ENCODE peak calls at places on chromosome 1, in nine cellular contexts. One of them, this sample, is unnamed.

GRCh38 chr1:209672705-209673630 is 2.2 kb upstream of the G0S2 start:
- DNase-seq in hepatocyte: no peak
- DNase-seq in mammary epithelial cell: peak
- DNase-seq in neural progenitor cell: no peak
- DNase-seq in fibroblast of lung: peak
- DNase-seq in endothelial cell of umbilical vein: no peak
- DNase-seq in PC-9: no peak
- DNase-seq in GM23248: peak
- DNase-seq in HepG2: no peak
- DNase-seq in this sample: no peak

GRCh38 chr1:68379085-68379478 is 70.7 kb downstream of the RPE65 start:
- DNase-seq in hepatocyte: no peak
- DNase-seq in mammary epithelial cell: peak
- DNase-seq in neural progenitor cell: no peak
- DNase-seq in fibroblast of lung: no peak
- DNase-seq in endothelial cell of umbilical vein: peak
- DNase-seq in PC-9: no peak
- DNase-seq in GM23248: peak
- DNase-seq in HepG2: no peak
- DNase-seq in this sample: no peak

GRCh38 chr1:85328713-85329376 is 52.4 kb upstream of the BCL10 start:
- DNase-seq in hepatocyte: peak
- DNase-seq in mammary epithelial cell: peak
- DNase-seq in neural progenitor cell: no peak
- DNase-seq in fibroblast of lung: peak
- DNase-seq in endothelial cell of umbilical vein: peak
- DNase-seq in PC-9: peak
- DNase-seq in GM23248: peak
- DNase-seq in HepG2: peak
- DNase-seq in this sample: peak

GRCh38 chr1:80417651-80418050 is 1383.1 kb upstream of the ADGRL2 start:
- DNase-seq in hepatocyte: no peak
- DNase-seq in mammary epithelial cell: peak
- DNase-seq in neural progenitor cell: no peak
- DNase-seq in fibroblast of lung: peak
- DNase-seq in endothelial cell of umbilical vein: no peak
- DNase-seq in PC-9: no peak
- DNase-seq in GM23248: peak
- DNase-seq in HepG2: no peak
- DNase-seq in this sample: peak

GRCh38 chr1:37055631-37056030 is 21.3 kb upstream of the GRIK3 start:
- DNase-seq in hepatocyte: no peak
- DNase-seq in mammary epithelial cell: no peak
- DNase-seq in neural progenitor cell: no peak
- DNase-seq in fibroblast of lung: no peak
- DNase-seq in endothelial cell of umbilical vein: no peak
- DNase-seq in PC-9: no peak
- DNase-seq in GM23248: no peak
- DNase-seq in HepG2: no peak
- DNase-seq in this sample: no peak

GRCh38 chr1:176961678-176962077 is 202.8 kb downstream of the ASTN1 start:
- DNase-seq in hepatocyte: no peak
- DNase-seq in mammary epithelial cell: no peak
- DNase-seq in neural progenitor cell: no peak
- DNase-seq in fibroblast of lung: no peak
- DNase-seq in endothelial cell of umbilical vein: no peak
- DNase-seq in PC-9: no peak
- DNase-seq in GM23248: no peak
- DNase-seq in HepG2: no peak
- DNase-seq in this sample: no peak

GRCh38 chr1:45146833-45147232 is 59.6 kb downstream of the ZSWIM5 start:
- DNase-seq in hepatocyte: no peak
- DNase-seq in mammary epithelial cell: no peak
- DNase-seq in neural progenitor cell: no peak
- DNase-seq in fibroblast of lung: no peak
- DNase-seq in endothelial cell of umbilical vein: no peak
- DNase-seq in PC-9: no peak
- DNase-seq in GM23248: peak
- DNase-seq in HepG2: no peak
- DNase-seq in this sample: no peak

GRCh38 chr1:159920202-159920601 is 5.1 kb downstream of the TAGLN2 start:
- DNase-seq in hepatocyte: no peak
- DNase-seq in mammary epithelial cell: no peak
- DNase-seq in neural progenitor cell: no peak
- DNase-seq in fibroblast of lung: no peak
- DNase-seq in endothelial cell of umbilical vein: no peak
- DNase-seq in PC-9: no peak
- DNase-seq in GM23248: no peak
- DNase-seq in HepG2: no peak
- DNase-seq in this sample: no peak

GRCh38 chr1:205925730-205926129 is 17.5 kb downstream of the SLC26A9 start:
- DNase-seq in hepatocyte: peak
- DNase-seq in mammary epithelial cell: peak
- DNase-seq in neural progenitor cell: no peak
- DNase-seq in fibroblast of lung: peak
- DNase-seq in endothelial cell of umbilical vein: no peak
- DNase-seq in PC-9: no peak
- DNase-seq in GM23248: peak
- DNase-seq in HepG2: no peak
- DNase-seq in this sample: peak

GRCh38 chr1:93680121-93681094 is 1.2 kb downstream of the BCAR3 start:
- DNase-seq in hepatocyte: peak
- DNase-seq in mammary epithelial cell: peak
- DNase-seq in neural progenitor cell: peak
- DNase-seq in fibroblast of lung: peak
- DNase-seq in endothelial cell of umbilical vein: peak
- DNase-seq in PC-9: peak
- DNase-seq in GM23248: peak
- DNase-seq in HepG2: peak
- DNase-seq in this sample: peak

GRCh38 chr1:112840631-112841624 is 115.1 kb downstream of the SLC16A1 start:
- DNase-seq in hepatocyte: no peak
- DNase-seq in mammary epithelial cell: no peak
- DNase-seq in neural progenitor cell: peak
- DNase-seq in fibroblast of lung: no peak
- DNase-seq in endothelial cell of umbilical vein: peak
- DNase-seq in PC-9: no peak
- DNase-seq in GM23248: peak
- DNase-seq in HepG2: no peak
- DNase-seq in this sample: no peak

GRCh38 chr1:202998836-202999750 is 8.1 kb upstream of the TMEM183A start:
- DNase-seq in hepatocyte: peak
- DNase-seq in mammary epithelial cell: peak
- DNase-seq in neural progenitor cell: peak
- DNase-seq in fibroblast of lung: peak
- DNase-seq in endothelial cell of umbilical vein: peak
- DNase-seq in PC-9: peak
- DNase-seq in GM23248: peak
- DNase-seq in HepG2: peak
- DNase-seq in this sample: peak

GRCh38 chr1:46041551-46041950 is 90.9 kb downstream of the PIK3R3 start:
- DNase-seq in hepatocyte: no peak
- DNase-seq in mammary epithelial cell: no peak
- DNase-seq in neural progenitor cell: no peak
- DNase-seq in fibroblast of lung: no peak
- DNase-seq in endothelial cell of umbilical vein: no peak
- DNase-seq in PC-9: no peak
- DNase-seq in GM23248: no peak
- DNase-seq in HepG2: no peak
- DNase-seq in this sample: no peak

GRCh38 chr1:110234691-110235090 is 24.6 kb downstream of the KCNC4 start:
- DNase-seq in hepatocyte: no peak
- DNase-seq in mammary epithelial cell: peak
- DNase-seq in neural progenitor cell: no peak
- DNase-seq in fibroblast of lung: no peak
- DNase-seq in endothelial cell of umbilical vein: no peak
- DNase-seq in PC-9: no peak
- DNase-seq in GM23248: peak
- DNase-seq in HepG2: no peak
- DNase-seq in this sample: no peak

GRCh38 chr1:173422456-173422976 is 54.6 kb upstream of the PRDX6 start:
- DNase-seq in hepatocyte: no peak
- DNase-seq in mammary epithelial cell: no peak
- DNase-seq in neural progenitor cell: no peak
- DNase-seq in fibroblast of lung: no peak
- DNase-seq in endothelial cell of umbilical vein: no peak
- DNase-seq in PC-9: no peak
- DNase-seq in GM23248: no peak
- DNase-seq in HepG2: no peak
- DNase-seq in this sample: no peak

GRCh38 chr1:92461364-92462097 is 25.2 kb downstream of the GFI1 start:
- DNase-seq in hepatocyte: no peak
- DNase-seq in mammary epithelial cell: no peak
- DNase-seq in neural progenitor cell: no peak
- DNase-seq in fibroblast of lung: no peak
- DNase-seq in endothelial cell of umbilical vein: no peak
- DNase-seq in PC-9: no peak
- DNase-seq in GM23248: peak
- DNase-seq in HepG2: peak
- DNase-seq in this sample: no peak

GRCh38 chr1:151133339-151133761 is 13.1 kb downstream of the SEMA6C start:
- DNase-seq in hepatocyte: no peak
- DNase-seq in mammary epithelial cell: no peak
- DNase-seq in neural progenitor cell: peak
- DNase-seq in fibroblast of lung: no peak
- DNase-seq in endothelial cell of umbilical vein: no peak
- DNase-seq in PC-9: no peak
- DNase-seq in GM23248: no peak
- DNase-seq in HepG2: no peak
- DNase-seq in this sample: no peak
- TF ChIP-seq EZH2 in hepatocyte: no peak
- TF ChIP-seq EZH2 in mammary epithelial cell: no peak
- TF ChIP-seq EZH2 in neural progenitor cell: no peak
- TF ChIP-seq EZH2 in fibroblast of lung: no peak
- TF ChIP-seq EZH2 in endothelial cell of umbilical vein: no peak
- TF ChIP-seq EZH2 in PC-9: no peak
- TF ChIP-seq EZH2 in GM23248: no peak
- TF ChIP-seq EZH2 in HepG2: no peak
- TF ChIP-seq EZH2 in this sample: no peak

DNA sequence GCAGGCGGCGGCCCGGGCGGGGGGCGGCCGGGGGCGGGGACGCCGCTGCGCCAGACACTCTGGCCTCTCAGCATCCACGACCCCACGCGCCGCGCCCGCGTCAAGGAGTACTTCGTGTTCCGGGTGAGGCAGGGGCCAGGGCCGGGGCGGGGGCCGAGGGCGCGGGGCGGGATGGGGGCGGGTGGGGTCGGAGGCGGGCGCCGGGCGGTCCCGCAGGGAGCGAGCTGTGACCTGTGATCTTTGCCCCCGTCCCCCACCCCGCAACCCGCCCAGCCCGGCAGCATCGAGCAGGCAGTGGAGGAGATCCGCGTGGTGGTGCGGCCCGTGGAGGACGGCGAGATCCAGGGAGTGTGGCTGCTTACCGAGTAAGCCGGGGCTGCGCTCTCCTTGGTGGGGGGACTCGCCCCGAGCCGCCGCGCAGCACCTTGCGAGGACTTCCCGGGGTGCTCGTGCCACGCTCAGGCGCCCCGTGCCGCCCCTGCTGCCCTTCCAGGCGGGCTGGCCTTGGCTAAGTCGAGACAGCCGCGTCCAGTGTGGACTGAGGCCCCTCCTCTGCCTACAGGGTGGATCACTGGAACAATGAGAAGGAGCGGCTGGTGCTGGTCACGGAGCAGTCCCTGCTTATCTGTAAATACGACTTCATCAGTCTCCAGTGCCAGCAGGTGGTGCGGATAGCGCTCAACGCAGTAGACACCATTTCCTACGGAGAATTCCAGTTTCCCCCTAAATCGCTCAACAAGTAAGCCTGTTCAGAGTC is 514 bp downstream of the TPRG1L start:
- DNase-seq in hepatocyte: peak
- DNase-seq in mammary epithelial cell: peak
- DNase-seq in neural progenitor cell: peak
- DNase-seq in fibroblast of lung: peak
- DNase-seq in endothelial cell of umbilical vein: peak
- DNase-seq in PC-9: peak
- DNase-seq in GM23248: peak
- DNase-seq in HepG2: peak
- DNase-seq in this sample: peak
- H2AFZ ChIP-seq in hepatocyte: peak
- H2AFZ ChIP-seq in mammary epithelial cell: peak
- H2AFZ ChIP-seq in neural progenitor cell: no peak
- H2AFZ ChIP-seq in fibroblast of lung: peak
- H2AFZ ChIP-seq in endothelial cell of umbilical vein: peak
- H2AFZ ChIP-seq in PC-9: peak
- H2AFZ ChIP-seq in GM23248: peak
- H2AFZ ChIP-seq in HepG2: no peak
- H2AFZ ChIP-seq in this sample: peak

GRCh38 chr1:156677616-156678596 is 699 bp upstream of the NES start:
- DNase-seq in hepatocyte: peak
- DNase-seq in mammary epithelial cell: peak
- DNase-seq in neural progenitor cell: peak
- DNase-seq in fibroblast of lung: peak
- DNase-seq in endothelial cell of umbilical vein: peak
- DNase-seq in PC-9: peak
- DNase-seq in GM23248: peak
- DNase-seq in HepG2: peak
- DNase-seq in this sample: peak
- TF ChIP-seq EZH2 in hepatocyte: no peak
- TF ChIP-seq EZH2 in mammary epithelial cell: no peak
- TF ChIP-seq EZH2 in neural progenitor cell: no peak
- TF ChIP-seq EZH2 in fibroblast of lung: no peak
- TF ChIP-seq EZH2 in endothelial cell of umbilical vein: no peak
- TF ChIP-seq EZH2 in PC-9: no peak
- TF ChIP-seq EZH2 in GM23248: no peak
- TF ChIP-seq EZH2 in HepG2: peak
- TF ChIP-seq EZH2 in this sample: no peak

GRCh38 chr1:152043870-152044269 is 7.1 kb upstream of the S100A11 start:
- DNase-seq in hepatocyte: no peak
- DNase-seq in mammary epithelial cell: no peak
- DNase-seq in neural progenitor cell: no peak
- DNase-seq in fibroblast of lung: no peak
- DNase-seq in endothelial cell of umbilical vein: no peak
- DNase-seq in PC-9: no peak
- DNase-seq in GM23248: no peak
- DNase-seq in HepG2: no peak
- DNase-seq in this sample: no peak

GRCh38 chr1:152037920-152038658 is 1.3 kb upstream of the S100A11 start:
- DNase-seq in hepatocyte: no peak
- DNase-seq in mammary epithelial cell: no peak
- DNase-seq in neural progenitor cell: no peak
- DNase-seq in fibroblast of lung: no peak
- DNase-seq in endothelial cell of umbilical vein: no peak
- DNase-seq in PC-9: no peak
- DNase-seq in GM23248: no peak
- DNase-seq in HepG2: no peak
- DNase-seq in this sample: no peak

GRCh38 chr1:152036316-152037216 is at the start of gene S100A11:
- DNase-seq in hepatocyte: peak
- DNase-seq in mammary epithelial cell: peak
- DNase-seq in neural progenitor cell: peak
- DNase-seq in fibroblast of lung: peak
- DNase-seq in endothelial cell of umbilical vein: peak
- DNase-seq in PC-9: peak
- DNase-seq in GM23248: peak
- DNase-seq in HepG2: peak
- DNase-seq in this sample: peak

GRCh38 chr1:152044386-152044785 is 7.6 kb upstream of the S100A11 start:
- DNase-seq in hepatocyte: no peak
- DNase-seq in mammary epithelial cell: no peak
- DNase-seq in neural progenitor cell: no peak
- DNase-seq in fibroblast of lung: no peak
- DNase-seq in endothelial cell of umbilical vein: no peak
- DNase-seq in PC-9: no peak
- DNase-seq in GM23248: peak
- DNase-seq in HepG2: no peak
- DNase-seq in this sample: no peak

GRCh38 chr1:152042030-152042429 is 5.2 kb upstream of the S100A11 start:
- DNase-seq in hepatocyte: no peak
- DNase-seq in mammary epithelial cell: no peak
- DNase-seq in neural progenitor cell: no peak
- DNase-seq in fibroblast of lung: no peak
- DNase-seq in endothelial cell of umbilical vein: no peak
- DNase-seq in PC-9: no peak
- DNase-seq in GM23248: no peak
- DNase-seq in HepG2: no peak
- DNase-seq in this sample: no peak
- H2AFZ ChIP-seq in hepatocyte: no peak
- H2AFZ ChIP-seq in mammary epithelial cell: no peak
- H2AFZ ChIP-seq in neural progenitor cell: no peak
- H2AFZ ChIP-seq in fibroblast of lung: no peak
- H2AFZ ChIP-seq in endothelial cell of umbilical vein: no peak
- H2AFZ ChIP-seq in PC-9: no peak
- H2AFZ ChIP-seq in GM23248: no peak
- H2AFZ ChIP-seq in HepG2: no peak
- H2AFZ ChIP-seq in this sample: no peak

This sample was measured in astrocyte.